ENCODE peak calls at places on chromosome 9, in eight cellular contexts. M, F, P, T, Z, J, K and Y are unnamed samples.

GRCh38 chr9:128271512-128271911 is 4.3 kb downstream of the GOLGA2 start:
- DNase-seq in M (no peak), F (no peak), P (no peak), T (no peak), Z (no peak), J (no peak), K (no peak), Y (no peak)

GRCh38 chr9:35733109-35733541 is 659 bp downstream of the CREB3 start:
- DNase-seq in M (no peak), F (peak; percentile 72), P (no peak), T (peak; percentile 21), Z (no peak), J (peak; percentile 54), K (no peak), Y (no peak)

GRCh38 chr9:88533951-88534455 is 975 bp upstream of the NXNL2 start:
- DNase-seq in M (no peak), F (peak; percentile 66), P (no peak), T (peak; percentile 34), Z (no peak), J (no peak), K (no peak), Y (no peak)

GRCh38 chr9:112325127-112325526 is 8.3 kb downstream of the PTBP3 start:
- DNase-seq in M (no peak), F (no peak), P (no peak), T (no peak), Z (no peak), J (no peak), K (no peak), Y (no peak)

GRCh38 chr9:93533863-93534262 is 42.5 kb upstream of the PHF2 start:
- DNase-seq in M (no peak), F (no peak), P (no peak), T (no peak), Z (no peak), J (no peak), K (no peak), Y (no peak)

GRCh38 chr9:91948423-91949292 is 1.4 kb downstream of the ROR2 start:
- DNase-seq in M (no peak), F (peak; percentile 6), P (no peak), T (peak; percentile 55), Z (no peak), J (peak; percentile 78), K (no peak), Y (no peak)

GRCh38 chr9:124863371-124863831 is 1.5 kb downstream of the ARPC5L start:
- DNase-seq in M (no peak), F (no peak), P (no peak), T (no peak), Z (no peak), J (no peak), K (no peak), Y (no peak)

GRCh38 chr9:129137292-129138143 is 26.3 kb downstream of the PTPA start:
- DNase-seq in M (no peak), F (no peak), P (no peak), T (no peak), Z (no peak), J (no peak), K (no peak), Y (no peak)

GRCh38 chr9:137757139-137757538 is 120.4 kb upstream of the CACNA1B start:
- DNase-seq in M (no peak), F (peak; percentile 7), P (no peak), T (peak; percentile 57), Z (peak; percentile 43), J (no peak), K (no peak), Y (no peak)

GRCh38 chr9:114035845-114036785 is 42.0 kb downstream of the AMBP start:
- DNase-seq in M (no peak), F (no peak), P (no peak), T (no peak), Z (no peak), J (no peak), K (no peak), Y (no peak)

GRCh38 chr9:105037139-105037538 is 109.2 kb upstream of the ABCA1 start:
- DNase-seq in M (no peak), F (no peak), P (no peak), T (no peak), Z (no peak), J (no peak), K (no peak), Y (no peak)

GRCh38 chr9:6305954-6306563 is 22.1 kb upstream of the TPD52L3 start:
- DNase-seq in M (no peak), F (peak; percentile 42), P (no peak), T (no peak), Z (no peak), J (peak; percentile 63), K (no peak), Y (peak; percentile 51)

GRCh38 chr9:129981180-129981907 is 61.6 kb downstream of the FNBP1 start:
- DNase-seq in M (peak; percentile 31), F (no peak), P (no peak), T (peak; percentile 7), Z (peak; percentile 37), J (no peak), K (no peak), Y (peak; percentile 45)